ENCODE peak calls at places on chromosome 22, in four cellular contexts. One of them, this sample, is unnamed.

GRCh38 chr22:37521236-37521739 is 2.1 kb upstream of the CARD10 start:
- DNase-seq in pancreas: peak; percentile 24
- DNase-seq in ovary: no peak
- DNase-seq in Peyer's patch: peak; percentile 81
- DNase-seq in this sample: no peak

GRCh38 chr22:19599626-19600243 is 75.5 kb upstream of the CLDN5 start:
- DNase-seq in Peyer's patch: peak; percentile 28
- DNase-seq in pancreas: no peak
- DNase-seq in ovary: no peak
- DNase-seq in this sample: no peak

GRCh38 chr22:50532353-50532700 is 2.5 kb upstream of the TYMP start:
- DNase-seq in pancreas: no peak
- DNase-seq in ovary: no peak
- DNase-seq in Peyer's patch: no peak
- DNase-seq in this sample: peak; percentile 85

GRCh38 chr22:22138915-22139314 is 105.7 kb upstream of the VPREB1 start:
- DNase-seq in ovary: no peak
- DNase-seq in Peyer's patch: no peak
- DNase-seq in pancreas: no peak
- DNase-seq in this sample: no peak

GRCh38 chr22:27492566-27493201 is 308.9 kb downstream of the MN1 start:
- DNase-seq in Peyer's patch: no peak
- DNase-seq in ovary: no peak
- DNase-seq in pancreas: no peak
- DNase-seq in this sample: no peak

GRCh38 chr22:39658367-39658766 is 87.8 kb downstream of the CACNA1I start:
- DNase-seq in pancreas: no peak
- DNase-seq in Peyer's patch: peak; percentile 72
- DNase-seq in ovary: no peak
- DNase-seq in this sample: no peak

GRCh38 chr22:25361899-25362214 is 142.4 kb downstream of the CRYBB2 start:
- DNase-seq in pancreas: no peak
- DNase-seq in ovary: no peak
- DNase-seq in Peyer's patch: peak; percentile 29
- DNase-seq in this sample: no peak

GRCh38 chr22:38494498-38494897 is 11.6 kb downstream of the DDX17 start:
- DNase-seq in pancreas: no peak
- DNase-seq in Peyer's patch: no peak
- DNase-seq in ovary: no peak
- DNase-seq in this sample: no peak

GRCh38 chr22:46417769-46418168 is 82.3 kb downstream of the TRMU start:
- DNase-seq in ovary: no peak
- DNase-seq in Peyer's patch: no peak
- DNase-seq in pancreas: peak; percentile 13
- DNase-seq in this sample: no peak

GRCh38 chr22:41230399-41230785 is 10.3 kb downstream of the CHADL start:
- DNase-seq in pancreas: no peak
- DNase-seq in Peyer's patch: no peak
- DNase-seq in ovary: no peak
- DNase-seq in this sample: no peak

GRCh38 chr22:41223535-41223934 is 17.2 kb downstream of the CHADL start:
- DNase-seq in pancreas: no peak
- DNase-seq in ovary: no peak
- DNase-seq in Peyer's patch: no peak
- DNase-seq in this sample: no peak

GRCh38 chr22:41229730-41230398 is 10.9 kb downstream of the CHADL start:
- DNase-seq in ovary: no peak
- DNase-seq in Peyer's patch: no peak
- DNase-seq in pancreas: no peak
- DNase-seq in this sample: no peak

GRCh38 chr22:41229215-41229614 is 11.5 kb downstream of the CHADL start:
- DNase-seq in Peyer's patch: no peak
- DNase-seq in ovary: no peak
- DNase-seq in pancreas: no peak
- DNase-seq in this sample: no peak

GRCh38 chr22:41226728-41227655 is 13.7 kb downstream of the CHADL start:
- DNase-seq in pancreas: no peak
- DNase-seq in ovary: no peak
- DNase-seq in Peyer's patch: no peak
- DNase-seq in this sample: no peak
- H3K27ac ChIP-seq in pancreas: no peak overlapping the region
- H3K27ac ChIP-seq in ovary: no peak overlapping the region
- H3K27ac ChIP-seq in Peyer's patch: no peak overlapping the region
- H3K27ac ChIP-seq in this sample: no peak overlapping the region

GRCh38 chr22:31579835-31580242 is 82.2 kb downstream of the PISD start:
- DNase-seq in Peyer's patch: no peak
- DNase-seq in pancreas: no peak
- DNase-seq in ovary: no peak
- DNase-seq in this sample: no peak

GRCh38 chr22:31586137-31586920 is 75.7 kb downstream of the PISD start:
- DNase-seq in ovary: no peak
- DNase-seq in pancreas: no peak
- DNase-seq in Peyer's patch: no peak
- DNase-seq in this sample: no peak

GRCh38 chr22:31584804-31585160 is 77.2 kb downstream of the PISD start:
- DNase-seq in ovary: no peak
- DNase-seq in pancreas: no peak
- DNase-seq in Peyer's patch: no peak
- DNase-seq in this sample: no peak

GRCh38 chr22:31585161-31585859 is 76.7 kb downstream of the PISD start:
- DNase-seq in ovary: no peak
- DNase-seq in Peyer's patch: peak; percentile 27
- DNase-seq in pancreas: no peak
- DNase-seq in this sample: no peak

GRCh38 chr22:31583861-31584485 is 78.0 kb downstream of the PISD start:
- DNase-seq in ovary: no peak
- DNase-seq in Peyer's patch: peak; percentile 7
- DNase-seq in pancreas: no peak
- DNase-seq in this sample: no peak
- H3K27me3 ChIP-seq in ovary: no peaks in the 10 kb centered on the region
- H3K27me3 ChIP-seq in Peyer's patch: no peaks in the 10 kb centered on the region
- H3K27me3 ChIP-seq in pancreas: no peaks in the 10 kb centered on the region
- H3K27me3 ChIP-seq in this sample: no peaks in the 10 kb centered on the region

GRCh38 chr22:45163074-45163416 is 680 bp upstream of the NUP50 start:
- DNase-seq in pancreas: no peak
- DNase-seq in Peyer's patch: no peak
- DNase-seq in ovary: no peak
- DNase-seq in this sample: no peak

GRCh38 chr22:45170001-45170466 is 6.3 kb downstream of the NUP50 start:
- DNase-seq in pancreas: no peak
- DNase-seq in Peyer's patch: no peak
- DNase-seq in ovary: no peak
- DNase-seq in this sample: no peak

GRCh38 chr22:45164217-45165123 is 745 bp downstream of the NUP50 start:
- DNase-seq in Peyer's patch: no peak
- DNase-seq in pancreas: peak; percentile 83
- DNase-seq in ovary: peak; percentile 63
- DNase-seq in this sample: peak; percentile 77

GRCh38 chr22:45163417-45164216 is at the start of gene NUP50:
- DNase-seq in Peyer's patch: peak; percentile 98
- DNase-seq in pancreas: peak; percentile 99
- DNase-seq in ovary: peak; percentile 97
- DNase-seq in this sample: peak; percentile 98

GRCh38 chr22:45166935-45167334 is 3.2 kb downstream of the NUP50 start:
- DNase-seq in Peyer's patch: no peak
- DNase-seq in ovary: no peak
- DNase-seq in pancreas: no peak
- DNase-seq in this sample: no peak
- H3K4me3 ChIP-seq in Peyer's patch: no peak overlapping the region
- H3K4me3 ChIP-seq in ovary: no peak overlapping the region
- H3K4me3 ChIP-seq in pancreas: no peak overlapping the region
- H3K4me3 ChIP-seq in this sample: no peak overlapping the region

GRCh38 chr22:23300476-23300875 is 120.2 kb downstream of the BCR start:
- DNase-seq in Peyer's patch: no peak
- DNase-seq in ovary: no peak
- DNase-seq in pancreas: peak; percentile 36
- DNase-seq in this sample: no peak
- H3K27ac ChIP-seq in Peyer's patch: no peak overlapping the region
- H3K27ac ChIP-seq in ovary: no peak overlapping the region
- H3K27ac ChIP-seq in pancreas: no peak overlapping the region
- H3K27ac ChIP-seq in this sample: no peak overlapping the region

DNA sequence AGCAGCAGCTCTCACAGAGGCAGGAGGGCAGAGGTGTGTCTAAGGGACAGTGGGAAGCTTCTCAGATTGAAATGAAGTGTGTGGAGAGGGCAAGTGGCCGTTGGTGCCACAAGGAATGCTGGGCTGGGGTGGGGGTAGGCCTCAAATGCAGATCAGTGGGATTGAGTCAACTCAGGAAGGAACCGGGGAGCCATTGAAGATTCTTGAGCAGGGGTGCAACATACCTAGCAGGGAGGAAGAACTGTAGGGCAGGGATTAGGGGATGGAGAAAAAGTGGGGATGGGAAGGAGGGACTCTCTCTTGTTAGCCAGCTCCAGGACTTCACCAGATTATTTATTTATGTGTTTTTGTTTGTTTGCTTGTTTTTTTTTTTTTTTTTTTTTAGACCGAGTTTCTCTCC is 2.9 kb upstream of the SEC14L2 start:
- DNase-seq in Peyer's patch: no peak
- DNase-seq in pancreas: no peak
- DNase-seq in ovary: no peak
- DNase-seq in this sample: no peak
- H3K27me3 ChIP-seq in Peyer's patch: no peaks in the 10 kb centered on the region
- H3K27me3 ChIP-seq in pancreas: no peaks in the 10 kb centered on the region
- H3K27me3 ChIP-seq in ovary: no peaks in the 10 kb centered on the region
- H3K27me3 ChIP-seq in this sample: no peaks in the 10 kb centered on the region

GRCh38 chr22:36510966-36511881 is 4.4 kb upstream of the FOXRED2 start:
- DNase-seq in Peyer's patch: peak; percentile 67
- DNase-seq in ovary: no peak
- DNase-seq in pancreas: no peak
- DNase-seq in this sample: no peak

GRCh38 chr22:36505998-36506635 is 723 bp downstream of the FOXRED2 start:
- DNase-seq in ovary: peak; percentile 59
- DNase-seq in pancreas: peak; percentile 81
- DNase-seq in Peyer's patch: no peak
- DNase-seq in this sample: no peak

GRCh38 chr22:36506637-36507517 is at the start of gene FOXRED2:
- DNase-seq in pancreas: peak; percentile 96
- DNase-seq in Peyer's patch: peak; percentile 95
- DNase-seq in ovary: peak; percentile 95
- DNase-seq in this sample: peak; percentile 94

GRCh38 chr22:36510384-36510783 is 3.5 kb upstream of the FOXRED2 start:
- DNase-seq in Peyer's patch: no peak
- DNase-seq in pancreas: no peak
- DNase-seq in ovary: no peak
- DNase-seq in this sample: no peak

GRCh38 chr22:36507518-36508010 is 724 bp upstream of the FOXRED2 start:
- DNase-seq in Peyer's patch: no peak
- DNase-seq in pancreas: no peak
- DNase-seq in ovary: no peak
- DNase-seq in this sample: no peak
- H3K4me3 ChIP-seq in Peyer's patch: no peak overlapping the region
- H3K4me3 ChIP-seq in pancreas: peak overlapping the region; percentile 48
- H3K4me3 ChIP-seq in ovary: peak overlapping the region; percentile 55
- H3K4me3 ChIP-seq in this sample: peak overlapping the region; percentile 69

GRCh38 chr22:43172191-43172590 is 14.7 kb downstream of the TTLL12 start:
- DNase-seq in ovary: no peak
- DNase-seq in Peyer's patch: no peak
- DNase-seq in pancreas: peak; percentile 34
- DNase-seq in this sample: no peak
- H3K27ac ChIP-seq in ovary: no peak overlapping the region
- H3K27ac ChIP-seq in Peyer's patch: peak overlapping the region; percentile 78
- H3K27ac ChIP-seq in pancreas: no peak overlapping the region
- H3K27ac ChIP-seq in this sample: no peak overlapping the region

GRCh38 chr22:35024364-35024692 is 41.6 kb upstream of the ISX start:
- DNase-seq in ovary: no peak
- DNase-seq in pancreas: no peak
- DNase-seq in Peyer's patch: no peak
- DNase-seq in this sample: peak; percentile 48
- H3K27me3 ChIP-seq in ovary: no peaks in the 10 kb centered on the region
- H3K27me3 ChIP-seq in pancreas: no peaks in the 10 kb centered on the region
- H3K27me3 ChIP-seq in Peyer's patch: no peaks in the 10 kb centered on the region
- H3K27me3 ChIP-seq in this sample: peaks cover 12% of the 10 kb centered on the region

GRCh38 chr22:17119481-17120202 is 1.5 kb downstream of the TMEM121B start:
- DNase-seq in pancreas: peak; percentile 74
- DNase-seq in ovary: no peak
- DNase-seq in Peyer's patch: no peak
- DNase-seq in this sample: no peak
- H3K4me3 ChIP-seq in pancreas: no peak overlapping the region
- H3K4me3 ChIP-seq in ovary: no peak overlapping the region
- H3K4me3 ChIP-seq in Peyer's patch: no peak overlapping the region
- H3K4me3 ChIP-seq in this sample: no peak overlapping the region

This sample was measured in upper lobe of right lung.